ENCODE peak calls at places on chromosomes 5 and 9, in six cellular contexts. U is neuronal stem cell, E is endodermal cell, Y is kidney, Q is mammary epithelial cell, M is mesendoderm. A is an unnamed sample. For H3K36me3, the result is how much of the 10 kb centered on the place peaks cover.

GRCh38 chr5:95471447-95471846 is 80.3 kb downstream of the FAM81B start:
- DNase-seq in M (no peak), U (no peak), Q (no peak), Y (no peak), E (no peak), A (no peak)

GRCh38 chr5:138559937-138560336 is 15.3 kb downstream of the HSPA9 start:
- DNase-seq in E (no peak), Y (no peak), U (no peak), Q (no peak), M (no peak), A (no peak)

GRCh38 chr9:70477907-70478480 is 63.5 kb upstream of the KLF9 start:
- DNase-seq in M (no peak), Y (no peak), Q (no peak), E (no peak), U (no peak), A (no peak)

GRCh38 chr5:117436846-117437245 is 862.2 kb upstream of the SEMA6A start:
- DNase-seq in Y (no peak), Q (no peak), M (no peak), U (no peak), E (no peak), A (no peak)

GRCh38 chr5:677131-678101 is 15.7 kb downstream of the TPPP start:
- DNase-seq in Y (peak), U (no peak), E (peak), M (no peak), Q (no peak), A (peak)

GRCh38 chr5:84287964-84288363 is 96.7 kb downstream of the EDIL3 start:
- DNase-seq in E (no peak), U (no peak), Q (peak), M (peak), Y (no peak), A (no peak)

GRCh38 chr5:143313298-143313852 is 90.1 kb downstream of the NR3C1 start:
- DNase-seq in Q (no peak), Y (no peak), U (no peak), E (no peak), M (no peak), A (no peak)

GRCh38 chr5:11785771-11786342 is 118.4 kb downstream of the CTNND2 start:
- DNase-seq in Y (peak), E (no peak), Q (no peak), M (no peak), U (no peak), A (no peak)

GRCh38 chr5:94711785-94712184 is 93.3 kb downstream of the SLF1 start:
- DNase-seq in U (no peak), Q (no peak), Y (no peak), M (no peak), E (no peak), A (no peak)

GRCh38 chr5:78003914-78004313 is 227.8 kb upstream of the TBCA start:
- DNase-seq in Y (no peak), M (no peak), E (no peak), Q (no peak), U (peak), A (no peak)

GRCh38 chr9:137055385-137056364 is 1.8 kb upstream of the ENTPD2 start:
- DNase-seq in M (no peak), U (no peak), E (no peak), Y (peak), Q (no peak), A (peak)

GRCh38 chr5:51162245-51162644 is 221.0 kb upstream of the ISL1 start:
- DNase-seq in U (no peak), Y (no peak), Q (no peak), E (no peak), M (no peak), A (no peak)

GRCh38 chr9:135241381-135242380 is 154.2 kb downstream of the OLFM1 start:
- DNase-seq in Q (no peak), E (peak), U (no peak), M (peak), Y (peak), A (no peak)

GRCh38 chr9:127202461-127203139 is 62.0 kb upstream of the GARNL3 start:
- DNase-seq in E (no peak), U (no peak), M (peak), Q (no peak), Y (peak), A (no peak)

GRCh38 chr5:104213216-104213615 is 650.6 kb upstream of the NUDT12 start:
- DNase-seq in Q (no peak), M (no peak), U (no peak), Y (no peak), E (no peak), A (no peak)

GRCh38 chr5:149682532-149683076 is 47.5 kb upstream of the PPARGC1B start:
- DNase-seq in Y (no peak), E (no peak), U (no peak), M (no peak), Q (no peak), A (peak)
- H3K9ac ChIP-seq in Y (no peak), E (no peak), U (no peak), M (no peak), Q (no peak), A (no peak)

DNA sequence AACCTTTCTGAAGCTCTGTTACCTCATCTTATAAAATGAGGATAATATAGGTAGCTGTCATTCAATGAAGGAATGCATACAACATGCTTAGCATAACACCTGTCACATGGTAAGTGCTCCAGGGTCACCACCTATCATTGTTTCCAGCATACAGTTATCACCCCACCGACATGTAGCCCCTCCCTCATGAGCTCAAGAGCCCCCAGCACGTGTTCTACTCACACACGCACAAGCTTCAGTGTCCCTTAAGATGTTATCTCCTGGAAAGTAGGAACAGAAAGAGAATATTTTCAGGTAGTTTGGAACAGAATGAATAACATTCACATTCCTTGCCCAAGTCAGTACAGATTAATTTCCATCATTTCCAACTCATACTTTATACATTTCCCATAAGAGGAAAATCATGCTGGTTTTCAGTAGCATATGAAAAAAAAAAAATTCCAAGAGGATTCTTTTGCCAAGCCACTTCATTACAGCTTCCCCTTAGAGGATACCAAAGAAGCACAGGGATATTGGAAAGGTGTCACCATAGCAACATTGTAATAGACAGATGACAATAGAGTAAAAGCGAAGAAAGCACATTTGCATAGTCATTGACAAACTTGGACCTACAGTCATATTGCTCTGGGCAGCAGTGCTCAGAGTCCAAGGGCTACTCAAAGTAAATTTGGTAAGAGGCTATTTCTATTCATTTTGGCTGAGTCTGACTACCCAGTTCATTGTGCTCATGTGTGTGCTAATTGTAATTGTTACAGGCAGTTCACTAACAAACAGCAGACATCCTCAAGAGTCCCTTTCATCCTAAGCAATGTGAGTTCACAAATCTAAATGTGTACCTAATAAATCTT is 1.5 kb upstream of the MOB3B start:
- DNase-seq in Q (no peak), U (no peak), M (no peak), E (no peak), Y (no peak), A (no peak)
- H3K36me3 ChIP-seq in Q (under half), U (under half), M (under half), E (under half), Y (under half), A (under half)

GRCh38 chr9:26975728-26976707 is 19.8 kb downstream of the IFT74 start:
- DNase-seq in Q (peak), M (peak), U (peak), Y (no peak), E (peak), A (peak)
- H3K9ac ChIP-seq in Q (no peak), M (peak), U (no peak), Y (no peak), E (no peak), A (no peak)

GRCh38 chr5:113569396-113569795 is 55.9 kb downstream of the YTHDC2 start:
- DNase-seq in M (no peak), E (no peak), Y (no peak), Q (no peak), U (no peak), A (no peak)
- H3K36me3 ChIP-seq in M (under half), E (half or more), Y (under half), Q (under half), U (under half), A (under half)

GRCh38 chr5:121783700-121784099 is 68.0 kb upstream of the FTMT start:
- DNase-seq in Q (no peak), E (no peak), Y (no peak), M (no peak), U (no peak), A (no peak)
- H3K9ac ChIP-seq in Q (no peak), E (no peak), Y (no peak), M (no peak), U (no peak), A (no peak)

DNA sequence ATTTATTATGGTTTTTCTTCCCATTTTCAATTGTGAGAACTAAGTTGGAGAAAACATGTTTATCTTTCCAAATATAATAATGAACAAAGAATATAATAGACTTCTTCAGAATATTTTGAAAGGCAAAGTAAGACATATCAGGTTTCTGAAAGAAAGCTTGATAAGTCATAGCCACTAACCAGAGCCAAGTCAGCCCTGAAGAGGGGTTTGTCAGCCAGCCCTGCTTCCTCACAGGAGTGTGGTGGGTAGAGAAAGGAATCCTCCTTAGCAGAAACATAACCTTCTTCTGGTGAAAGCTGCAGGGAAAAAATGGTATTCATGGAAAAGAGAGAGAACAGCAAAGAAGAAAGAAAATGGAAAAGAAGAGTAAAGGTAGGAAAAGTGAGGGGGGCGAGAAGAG is 93.4 kb downstream of the MPDZ start:
- DNase-seq in Y (no peak), U (no peak), E (no peak), M (no peak), Q (no peak), A (no peak)
- H3K36me3 ChIP-seq in Y (under half), U (under half), E (under half), M (under half), Q (under half), A (under half)